ENCODE peak calls at places on chromosomes 7 and 10, in ten cellular contexts. R, O, B, X, F, N, T, H, Z and A are unnamed samples.

GRCh38 chr7:43462836-43463235 is 120.1 kb upstream of the STK17A start:
- DNase-seq in R (no peak), O (no peak), B (no peak), X (peak; percentile 24), F (no peak), N (no peak), T (no peak), H (no peak), Z (no peak), A (peak; percentile 10)

GRCh38 chr7:44396931-44397525 is 71.6 kb upstream of the CAMK2B start:
- DNase-seq in R (no peak), O (no peak), B (no peak), X (no peak), F (no peak), N (no peak), T (no peak), H (no peak), Z (no peak), A (peak; percentile 75)

GRCh38 chr7:101663747-101664146 is 34.7 kb upstream of the MYL10 start:
- DNase-seq in R (no peak), O (no peak), B (no peak), X (no peak), F (no peak), N (no peak), T (no peak), H (no peak), Z (no peak), A (no peak)

GRCh38 chr10:72171175-72171630 is 44.6 kb upstream of the ANAPC16 start:
- DNase-seq in R (no peak), O (no peak), B (no peak), X (no peak), F (no peak), N (peak; percentile 94), T (no peak), H (no peak), Z (peak; percentile 76), A (peak; percentile 77)

GRCh38 chr7:55157347-55158105 is 138.7 kb downstream of the EGFR start:
- DNase-seq in R (no peak), O (no peak), B (no peak), X (no peak), F (no peak), N (no peak), T (peak; percentile 34), H (no peak), Z (no peak), A (peak; percentile 51)

GRCh38 chr10:1938317-1938716 is 201.0 kb upstream of the ADARB2 start:
- DNase-seq in R (peak; percentile 50), O (no peak), B (no peak), X (no peak), F (no peak), N (no peak), T (no peak), H (peak; percentile 85), Z (no peak), A (no peak)

GRCh38 chr7:110084177-110084807 is 1006.6 kb upstream of the LRRN3 start:
- DNase-seq in R (no peak), O (no peak), B (no peak), X (no peak), F (no peak), N (no peak), T (no peak), H (no peak), Z (peak; percentile 24), A (no peak)

GRCh38 chr7:105387621-105388372 is 924 bp downstream of the SRPK2 start:
- DNase-seq in R (peak; percentile 49), O (peak; percentile 54), B (peak; percentile 72), X (peak; percentile 53), F (no peak), N (peak; percentile 63), T (peak; percentile 53), H (peak; percentile 59), Z (peak; percentile 68), A (peak; percentile 34)

GRCh38 chr10:11294831-11295230 is 277.2 kb downstream of the CELF2 start:
- DNase-seq in R (no peak), O (no peak), B (no peak), X (no peak), F (no peak), N (no peak), T (no peak), H (no peak), Z (no peak), A (no peak)

GRCh38 chr10:11293332-11293731 is 275.7 kb downstream of the CELF2 start:
- DNase-seq in R (no peak), O (no peak), B (no peak), X (no peak), F (no peak), N (no peak), T (no peak), H (no peak), Z (no peak), A (no peak)

GRCh38 chr10:11290156-11290890 is 272.7 kb downstream of the CELF2 start:
- DNase-seq in R (no peak), O (no peak), B (no peak), X (no peak), F (no peak), N (no peak), T (no peak), H (no peak), Z (no peak), A (no peak)

GRCh38 chr10:11295492-11295891 is 277.8 kb downstream of the CELF2 start:
- DNase-seq in R (no peak), O (no peak), B (no peak), X (no peak), F (no peak), N (no peak), T (no peak), H (no peak), Z (no peak), A (no peak)

DNA sequence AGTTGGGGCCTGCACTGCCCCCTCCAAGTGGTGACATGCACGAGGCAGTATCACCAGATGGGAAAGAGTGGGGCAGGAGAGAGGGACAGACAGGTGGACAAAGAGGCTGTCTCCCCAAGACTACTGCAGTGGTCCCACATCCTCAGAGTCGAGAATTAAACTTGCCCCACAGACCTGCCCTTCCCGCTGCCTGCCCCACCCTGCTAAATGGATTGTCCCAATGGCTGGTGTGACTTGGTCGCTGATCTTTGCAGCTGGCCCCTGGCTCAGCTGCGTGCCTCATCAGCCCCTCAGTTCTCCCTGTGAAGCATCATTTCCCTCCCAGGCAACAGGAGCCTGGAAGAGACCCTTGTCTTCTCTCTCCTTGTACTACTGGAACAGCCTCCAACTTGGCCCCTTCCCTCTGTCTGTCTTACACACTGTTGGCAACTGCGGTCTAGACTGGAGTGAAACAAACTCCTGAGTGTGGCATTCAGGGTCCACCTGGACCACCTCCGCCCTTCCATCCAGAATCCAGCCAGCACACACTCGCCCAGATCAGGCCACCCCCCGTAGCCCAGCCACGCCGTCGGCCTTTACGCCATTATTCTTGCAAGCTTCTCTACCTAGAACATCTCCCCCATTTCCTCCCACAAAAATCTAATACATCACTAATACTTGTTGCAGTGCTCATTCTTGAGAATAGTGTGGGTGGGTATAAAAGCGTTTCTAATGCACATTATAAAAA is 275.1 kb downstream of the CELF2 start:
- DNase-seq in R (no peak), O (no peak), B (no peak), X (no peak), F (no peak), N (no peak), T (no peak), H (no peak), Z (no peak), A (no peak)
- H3K36me3 ChIP-seq in R (peaks cover 81% of the 10 kb centered on the region), O (no peaks in the 10 kb centered on the region), B (peaks cover 2% of the 10 kb centered on the region), X (no peaks in the 10 kb centered on the region), F (peaks cover 66% of the 10 kb centered on the region), N (no peaks in the 10 kb centered on the region), T (peaks cover 5% of the 10 kb centered on the region), H (peaks cover 91% of the 10 kb centered on the region), Z (no peaks in the 10 kb centered on the region), A (no peaks in the 10 kb centered on the region)

GRCh38 chr7:128993419-128993818 is 55.7 kb downstream of the IRF5 start:
- DNase-seq in R (no peak), O (no peak), B (no peak), X (no peak), F (no peak), N (no peak), T (no peak), H (no peak), Z (no peak), A (no peak)

GRCh38 chr7:128985660-128986059 is 47.9 kb downstream of the IRF5 start:
- DNase-seq in R (no peak), O (no peak), B (no peak), X (no peak), F (no peak), N (no peak), T (no peak), H (no peak), Z (no peak), A (no peak)

GRCh38 chr7:128988372-128988771 is 50.6 kb downstream of the IRF5 start:
- DNase-seq in R (no peak), O (no peak), B (no peak), X (no peak), F (no peak), N (no peak), T (no peak), H (no peak), Z (no peak), A (no peak)

GRCh38 chr7:128989961-128990360 is 52.2 kb downstream of the IRF5 start:
- DNase-seq in R (no peak), O (no peak), B (no peak), X (no peak), F (no peak), N (no peak), T (no peak), H (no peak), Z (no peak), A (no peak)
- H3K36me3 ChIP-seq in R (peaks cover 39% of the 10 kb centered on the region), O (peaks cover 95% of the 10 kb centered on the region), B (peaks cover 56% of the 10 kb centered on the region), X (no peaks in the 10 kb centered on the region), F (peaks cover 100% of the 10 kb centered on the region), N (peaks cover 17% of the 10 kb centered on the region), T (peaks cover 32% of the 10 kb centered on the region), H (peaks cover 94% of the 10 kb centered on the region), Z (no peaks in the 10 kb centered on the region), A (peaks cover 2% of the 10 kb centered on the region)

GRCh38 chr7:742791-743190 is 15.7 kb upstream of the PRKAR1B start:
- DNase-seq in R (no peak), O (no peak), B (peak; percentile 26), X (no peak), F (no peak), N (no peak), T (no peak), H (no peak), Z (no peak), A (no peak)

GRCh38 chr7:746074-747061 is 19.3 kb upstream of the PRKAR1B start:
- DNase-seq in R (no peak), O (no peak), B (peak; percentile 41), X (no peak), F (no peak), N (no peak), T (no peak), H (no peak), Z (no peak), A (no peak)

GRCh38 chr7:745431-745980 is 18.4 kb upstream of the PRKAR1B start:
- DNase-seq in R (no peak), O (no peak), B (no peak), X (no peak), F (no peak), N (no peak), T (no peak), H (no peak), Z (no peak), A (no peak)

GRCh38 chr7:747186-747585 is 20.1 kb upstream of the PRKAR1B start:
- DNase-seq in R (no peak), O (no peak), B (no peak), X (no peak), F (no peak), N (no peak), T (no peak), H (no peak), Z (no peak), A (no peak)

DNA sequence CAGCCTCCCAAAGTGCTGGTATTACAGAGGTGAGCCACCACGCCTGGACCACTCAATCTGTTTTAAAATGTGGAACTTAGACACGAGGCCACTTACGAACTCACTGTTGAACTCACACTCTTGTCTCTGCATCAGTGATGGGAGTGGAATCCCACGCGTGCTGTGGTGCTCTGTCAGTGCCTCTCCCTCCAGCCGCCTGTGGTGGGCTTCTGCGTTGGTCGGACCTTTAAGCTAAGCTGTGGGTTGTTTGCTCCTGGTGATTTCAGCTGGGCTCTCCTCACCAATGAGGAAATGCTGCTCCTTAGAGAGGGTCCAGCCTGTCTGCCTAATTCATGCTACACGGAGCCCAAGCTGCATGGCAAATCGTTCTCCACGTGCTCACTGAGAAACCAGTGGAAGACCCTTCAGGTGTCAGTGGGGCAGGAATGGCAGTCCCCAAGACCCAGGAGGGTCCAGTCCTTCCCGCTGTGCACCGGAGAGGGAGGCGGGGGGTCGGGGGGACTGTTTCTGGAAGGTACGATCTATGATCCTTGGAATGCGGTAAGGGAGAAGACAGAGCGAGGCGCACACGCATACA is 17.9 kb upstream of the PRKAR1B start:
- DNase-seq in R (no peak), O (no peak), B (no peak), X (no peak), F (no peak), N (no peak), T (no peak), H (no peak), Z (no peak), A (no peak)
- H3K36me3 ChIP-seq in R (peaks cover 10% of the 10 kb centered on the region), O (peaks cover 59% of the 10 kb centered on the region), B (no peaks in the 10 kb centered on the region), X (no peaks in the 10 kb centered on the region), F (peaks cover 50% of the 10 kb centered on the region), N (peaks cover 6% of the 10 kb centered on the region), T (no peaks in the 10 kb centered on the region), H (peaks cover 66% of the 10 kb centered on the region), Z (no peaks in the 10 kb centered on the region), A (peaks cover 4% of the 10 kb centered on the region)

GRCh38 chr10:124609698-124610097 is 134.5 kb downstream of the FAM53B start:
- DNase-seq in R (no peak), O (no peak), B (no peak), X (no peak), F (no peak), N (no peak), T (no peak), H (no peak), Z (no peak), A (no peak)

GRCh38 chr10:124607693-124608092 is 136.5 kb downstream of the FAM53B start:
- DNase-seq in R (no peak), O (no peak), B (no peak), X (no peak), F (no peak), N (no peak), T (no peak), H (no peak), Z (no peak), A (no peak)

GRCh38 chr10:124606822-124607221 is 137.4 kb downstream of the FAM53B start:
- DNase-seq in R (no peak), O (no peak), B (no peak), X (no peak), F (no peak), N (no peak), T (no peak), H (no peak), Z (no peak), A (no peak)

GRCh38 chr10:124605856-124606812 is 138.0 kb downstream of the FAM53B start:
- DNase-seq in R (no peak), O (peak; percentile 62), B (peak; percentile 31), X (no peak), F (no peak), N (no peak), T (no peak), H (no peak), Z (no peak), A (no peak)

DNA sequence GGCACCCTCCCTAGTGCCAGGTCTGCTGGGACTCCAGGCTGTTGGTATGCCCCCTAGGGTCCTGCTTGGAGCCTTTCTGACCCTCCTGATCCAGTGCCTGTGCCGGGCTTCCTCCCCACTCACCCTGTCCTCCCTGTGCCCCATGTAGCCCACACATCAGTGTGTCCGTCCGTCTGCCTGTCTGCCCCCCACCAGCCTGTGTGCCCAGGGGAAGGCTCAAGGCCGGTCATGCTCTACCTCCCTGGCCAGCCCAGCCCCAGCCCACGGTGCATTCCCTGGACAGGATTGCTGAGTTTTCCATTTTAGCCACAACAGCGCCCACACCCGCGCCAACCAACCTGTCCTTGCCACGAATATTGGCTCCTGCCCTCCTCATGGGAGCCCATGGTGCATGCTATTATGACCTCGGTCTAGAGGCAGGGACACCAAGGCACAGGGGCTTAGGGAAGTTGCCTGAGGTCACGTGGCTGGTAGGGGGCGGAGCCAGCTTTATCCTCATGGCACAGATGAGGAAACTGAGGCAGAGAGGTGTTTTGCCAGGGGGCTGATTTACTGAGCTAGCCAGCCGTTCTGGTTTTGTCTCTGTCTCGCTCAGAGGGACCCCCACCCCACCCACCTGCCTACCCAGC is 136.0 kb downstream of the FAM53B start:
- DNase-seq in R (no peak), O (no peak), B (no peak), X (no peak), F (no peak), N (no peak), T (no peak), H (no peak), Z (no peak), A (no peak)
- H3K36me3 ChIP-seq in R (no peaks in the 10 kb centered on the region), O (no peaks in the 10 kb centered on the region), B (no peaks in the 10 kb centered on the region), X (no peaks in the 10 kb centered on the region), F (peaks cover 5% of the 10 kb centered on the region), N (no peaks in the 10 kb centered on the region), T (no peaks in the 10 kb centered on the region), H (peaks cover 16% of the 10 kb centered on the region), Z (no peaks in the 10 kb centered on the region), A (no peaks in the 10 kb centered on the region)